ENCODE peak calls at places on chromosome X, in nine cellular contexts. One of them, this sample, is unnamed. For H3K27me3, the result is how much of the 10 kb centered on the place peaks cover.

GRCh38 chrX:74890676-74891430 is 34.4 kb downstream of the NEXMIF start:
- DNase-seq in Caco-2: no peak
- DNase-seq in sigmoid colon: no peak
- DNase-seq in dorsolateral prefrontal cortex: no peak
- DNase-seq in GM12878: peak
- DNase-seq in body of pancreas: no peak
- DNase-seq in uterus: no peak
- DNase-seq in esophagus squamous epithelium: no peak
- DNase-seq in IMR-90: no peak
- DNase-seq in this sample: no peak

GRCh38 chrX:114841051-114841450 is 176.4 kb downstream of the IL13RA2 start:
- DNase-seq in dorsolateral prefrontal cortex: no peak
- DNase-seq in sigmoid colon: no peak
- DNase-seq in body of pancreas: no peak
- DNase-seq in IMR-90: peak
- DNase-seq in Caco-2: no peak
- DNase-seq in uterus: no peak
- DNase-seq in esophagus squamous epithelium: no peak
- DNase-seq in GM12878: no peak
- DNase-seq in this sample: no peak

GRCh38 chrX:135697614-135698013 is 15.8 kb upstream of the CT45A1 start:
- DNase-seq in dorsolateral prefrontal cortex: no peak
- DNase-seq in esophagus squamous epithelium: no peak
- DNase-seq in Caco-2: no peak
- DNase-seq in uterus: no peak
- DNase-seq in sigmoid colon: no peak
- DNase-seq in body of pancreas: no peak
- DNase-seq in IMR-90: no peak
- DNase-seq in GM12878: no peak
- DNase-seq in this sample: no peak

GRCh38 chrX:39852496-39852895 is 245.3 kb downstream of the BCOR start:
- DNase-seq in Caco-2: no peak
- DNase-seq in GM12878: no peak
- DNase-seq in IMR-90: no peak
- DNase-seq in uterus: no peak
- DNase-seq in body of pancreas: no peak
- DNase-seq in dorsolateral prefrontal cortex: no peak
- DNase-seq in esophagus squamous epithelium: no peak
- DNase-seq in sigmoid colon: no peak
- DNase-seq in this sample: no peak

GRCh38 chrX:72306085-72306801 is 529 bp upstream of the CITED1 start:
- DNase-seq in Caco-2: no peak
- DNase-seq in IMR-90: no peak
- DNase-seq in sigmoid colon: no peak
- DNase-seq in esophagus squamous epithelium: no peak
- DNase-seq in dorsolateral prefrontal cortex: no peak
- DNase-seq in body of pancreas: peak
- DNase-seq in GM12878: no peak
- DNase-seq in uterus: no peak
- DNase-seq in this sample: peak

GRCh38 chrX:115941388-115941787 is 229.2 kb upstream of the AGTR2 start:
- DNase-seq in uterus: no peak
- DNase-seq in GM12878: no peak
- DNase-seq in body of pancreas: no peak
- DNase-seq in esophagus squamous epithelium: no peak
- DNase-seq in IMR-90: no peak
- DNase-seq in dorsolateral prefrontal cortex: no peak
- DNase-seq in sigmoid colon: no peak
- DNase-seq in Caco-2: no peak
- DNase-seq in this sample: no peak

GRCh38 chrX:44012484-44013096 is 39.4 kb upstream of the NDP start:
- DNase-seq in IMR-90: peak
- DNase-seq in esophagus squamous epithelium: no peak
- DNase-seq in uterus: no peak
- DNase-seq in body of pancreas: peak
- DNase-seq in dorsolateral prefrontal cortex: peak
- DNase-seq in Caco-2: no peak
- DNase-seq in sigmoid colon: peak
- DNase-seq in GM12878: no peak
- DNase-seq in this sample: no peak

GRCh38 chrX:1600406-1601050 is 9.1 kb downstream of the AKAP17A start:
- DNase-seq in Caco-2: no peak
- DNase-seq in sigmoid colon: no peak
- DNase-seq in esophagus squamous epithelium: no peak
- DNase-seq in GM12878: no peak
- DNase-seq in IMR-90: no peak
- DNase-seq in dorsolateral prefrontal cortex: no peak
- DNase-seq in body of pancreas: no peak
- DNase-seq in uterus: no peak
- DNase-seq in this sample: no peak

GRCh38 chrX:11470231-11470630 is 177.0 kb downstream of the AMELX start:
- DNase-seq in IMR-90: peak
- DNase-seq in GM12878: no peak
- DNase-seq in uterus: no peak
- DNase-seq in body of pancreas: no peak
- DNase-seq in sigmoid colon: no peak
- DNase-seq in esophagus squamous epithelium: no peak
- DNase-seq in dorsolateral prefrontal cortex: no peak
- DNase-seq in Caco-2: no peak
- DNase-seq in this sample: peak

GRCh38 chrX:23332888-23333821 is 1.5 kb upstream of the PTCHD1 start:
- DNase-seq in IMR-90: no peak
- DNase-seq in uterus: peak
- DNase-seq in sigmoid colon: no peak
- DNase-seq in Caco-2: no peak
- DNase-seq in body of pancreas: no peak
- DNase-seq in GM12878: no peak
- DNase-seq in esophagus squamous epithelium: no peak
- DNase-seq in dorsolateral prefrontal cortex: peak
- DNase-seq in this sample: peak
- H3K27me3 ChIP-seq in IMR-90: under half
- H3K27me3 ChIP-seq in uterus: under half
- H3K27me3 ChIP-seq in sigmoid colon: under half
- H3K27me3 ChIP-seq in Caco-2: under half
- H3K27me3 ChIP-seq in body of pancreas: under half
- H3K27me3 ChIP-seq in GM12878: under half
- H3K27me3 ChIP-seq in esophagus squamous epithelium: half or more
- H3K27me3 ChIP-seq in dorsolateral prefrontal cortex: under half
- H3K27me3 ChIP-seq in this sample: under half

DNA sequence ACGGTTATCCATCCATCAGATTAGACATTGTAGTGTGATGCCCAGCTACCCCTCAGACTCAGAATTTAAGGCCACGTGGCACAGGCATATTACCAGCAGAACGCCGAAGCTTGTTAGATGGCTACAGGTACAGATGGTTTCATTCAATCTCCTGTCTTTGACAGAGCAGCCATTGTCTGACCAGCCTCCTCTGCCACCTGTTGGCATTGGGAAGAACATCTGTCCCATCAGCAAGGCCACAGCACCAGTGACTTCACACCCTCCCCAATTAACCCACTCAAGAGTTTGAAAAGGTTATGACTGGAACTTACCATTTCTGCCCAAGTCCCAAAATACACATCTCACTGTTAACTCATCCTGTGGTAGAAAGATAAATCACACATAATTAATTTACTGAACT is 22.0 kb upstream of the PHKA2 start:
- DNase-seq in body of pancreas: no peak
- DNase-seq in esophagus squamous epithelium: no peak
- DNase-seq in sigmoid colon: no peak
- DNase-seq in GM12878: no peak
- DNase-seq in uterus: no peak
- DNase-seq in IMR-90: no peak
- DNase-seq in Caco-2: no peak
- DNase-seq in dorsolateral prefrontal cortex: no peak
- DNase-seq in this sample: no peak
- TF ChIP-seq CTCF in body of pancreas: no peak
- TF ChIP-seq CTCF in esophagus squamous epithelium: no peak
- TF ChIP-seq CTCF in sigmoid colon: no peak
- TF ChIP-seq CTCF in GM12878: peak
- TF ChIP-seq CTCF in uterus: no peak
- TF ChIP-seq CTCF in IMR-90: no peak
- TF ChIP-seq CTCF in Caco-2: peak
- TF ChIP-seq CTCF in dorsolateral prefrontal cortex: no peak
- TF ChIP-seq CTCF in this sample: no peak

DNA sequence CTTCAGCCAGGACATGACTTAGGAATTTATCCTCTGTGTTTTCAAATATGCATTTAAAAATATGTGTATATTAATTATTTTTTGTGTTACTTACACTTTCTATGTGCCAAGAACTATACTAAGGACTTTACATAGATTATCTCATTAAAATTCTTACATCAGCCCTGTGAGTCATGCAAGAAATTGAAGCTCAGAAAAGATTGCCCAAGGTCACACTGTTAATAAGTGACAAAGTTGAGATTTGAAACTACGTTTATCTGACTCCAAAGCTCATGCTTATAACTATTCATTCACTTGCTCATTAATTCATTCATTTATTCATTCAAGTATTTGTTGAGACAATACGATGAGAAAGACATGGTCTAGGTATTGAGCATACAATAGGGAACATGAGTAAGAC is 62.9 kb upstream of the CHRDL1 start:
- DNase-seq in body of pancreas: no peak
- DNase-seq in sigmoid colon: no peak
- DNase-seq in IMR-90: no peak
- DNase-seq in Caco-2: no peak
- DNase-seq in dorsolateral prefrontal cortex: no peak
- DNase-seq in GM12878: no peak
- DNase-seq in esophagus squamous epithelium: no peak
- DNase-seq in uterus: no peak
- DNase-seq in this sample: no peak
- H3K27me3 ChIP-seq in body of pancreas: under half
- H3K27me3 ChIP-seq in sigmoid colon: under half
- H3K27me3 ChIP-seq in IMR-90: under half
- H3K27me3 ChIP-seq in Caco-2: under half
- H3K27me3 ChIP-seq in dorsolateral prefrontal cortex: under half
- H3K27me3 ChIP-seq in GM12878: under half
- H3K27me3 ChIP-seq in esophagus squamous epithelium: under half
- H3K27me3 ChIP-seq in uterus: under half
- H3K27me3 ChIP-seq in this sample: under half

GRCh38 chrX:149630681-149631292 is 805 bp downstream of the TMEM185A start:
- DNase-seq in GM12878: no peak
- DNase-seq in uterus: no peak
- DNase-seq in esophagus squamous epithelium: no peak
- DNase-seq in body of pancreas: peak
- DNase-seq in IMR-90: peak
- DNase-seq in Caco-2: no peak
- DNase-seq in dorsolateral prefrontal cortex: no peak
- DNase-seq in sigmoid colon: no peak
- DNase-seq in this sample: no peak
- TF ChIP-seq CTCF in GM12878: no peak
- TF ChIP-seq CTCF in uterus: no peak
- TF ChIP-seq CTCF in esophagus squamous epithelium: no peak
- TF ChIP-seq CTCF in body of pancreas: no peak
- TF ChIP-seq CTCF in IMR-90: peak
- TF ChIP-seq CTCF in Caco-2: no peak
- TF ChIP-seq CTCF in dorsolateral prefrontal cortex: no peak
- TF ChIP-seq CTCF in sigmoid colon: no peak
- TF ChIP-seq CTCF in this sample: no peak

GRCh38 chrX:142054094-142054493 is 150.4 kb downstream of the MAGEC1 start:
- DNase-seq in GM12878: no peak
- DNase-seq in IMR-90: no peak
- DNase-seq in body of pancreas: no peak
- DNase-seq in Caco-2: no peak
- DNase-seq in dorsolateral prefrontal cortex: no peak
- DNase-seq in uterus: no peak
- DNase-seq in esophagus squamous epithelium: no peak
- DNase-seq in sigmoid colon: no peak
- DNase-seq in this sample: no peak

DNA sequence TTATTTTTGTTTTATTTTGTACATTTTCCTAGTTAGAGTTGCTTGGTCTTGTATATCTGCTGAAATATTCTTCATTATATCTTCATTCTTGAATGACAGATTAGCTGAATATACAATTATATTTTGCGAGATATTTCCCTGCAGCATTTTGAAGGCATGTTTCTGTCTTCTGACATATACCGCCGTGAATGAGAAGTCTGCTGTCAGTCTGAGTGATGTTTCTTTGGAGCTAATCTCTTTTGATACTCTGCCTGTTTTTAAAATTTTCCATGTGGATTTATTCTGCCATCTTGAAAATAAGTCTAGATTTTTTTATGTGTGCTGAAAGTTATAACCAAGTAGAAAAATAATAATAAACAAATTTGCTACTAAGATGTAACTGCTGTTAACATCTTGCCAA is 148.5 kb downstream of the MAGEC1 start:
- DNase-seq in esophagus squamous epithelium: no peak
- DNase-seq in Caco-2: no peak
- DNase-seq in sigmoid colon: no peak
- DNase-seq in GM12878: no peak
- DNase-seq in dorsolateral prefrontal cortex: no peak
- DNase-seq in uterus: no peak
- DNase-seq in IMR-90: no peak
- DNase-seq in body of pancreas: no peak
- DNase-seq in this sample: no peak
- H3K27me3 ChIP-seq in esophagus squamous epithelium: under half
- H3K27me3 ChIP-seq in Caco-2: under half
- H3K27me3 ChIP-seq in sigmoid colon: under half
- H3K27me3 ChIP-seq in GM12878: under half
- H3K27me3 ChIP-seq in dorsolateral prefrontal cortex: under half
- H3K27me3 ChIP-seq in uterus: under half
- H3K27me3 ChIP-seq in IMR-90: under half
- H3K27me3 ChIP-seq in body of pancreas: under half
- H3K27me3 ChIP-seq in this sample: under half

GRCh38 chrX:19990519-19991349 is at the start of gene BCLAF3:
- DNase-seq in uterus: peak
- DNase-seq in body of pancreas: peak
- DNase-seq in sigmoid colon: peak
- DNase-seq in dorsolateral prefrontal cortex: peak
- DNase-seq in GM12878: peak
- DNase-seq in esophagus squamous epithelium: peak
- DNase-seq in IMR-90: peak
- DNase-seq in Caco-2: peak
- DNase-seq in this sample: peak
- TF ChIP-seq CTCF in uterus: peak
- TF ChIP-seq CTCF in body of pancreas: peak
- TF ChIP-seq CTCF in sigmoid colon: peak
- TF ChIP-seq CTCF in dorsolateral prefrontal cortex: peak
- TF ChIP-seq CTCF in GM12878: peak
- TF ChIP-seq CTCF in esophagus squamous epithelium: peak
- TF ChIP-seq CTCF in IMR-90: peak
- TF ChIP-seq CTCF in Caco-2: peak
- TF ChIP-seq CTCF in this sample: peak

GRCh38 chrX:153814591-153815315 is 15.6 kb downstream of the PDZD4 start:
- DNase-seq in Caco-2: no peak
- DNase-seq in GM12878: no peak
- DNase-seq in sigmoid colon: no peak
- DNase-seq in body of pancreas: no peak
- DNase-seq in dorsolateral prefrontal cortex: no peak
- DNase-seq in uterus: no peak
- DNase-seq in esophagus squamous epithelium: no peak
- DNase-seq in IMR-90: no peak
- DNase-seq in this sample: no peak
- H3K27me3 ChIP-seq in Caco-2: under half
- H3K27me3 ChIP-seq in GM12878: under half
- H3K27me3 ChIP-seq in sigmoid colon: under half
- H3K27me3 ChIP-seq in body of pancreas: under half
- H3K27me3 ChIP-seq in dorsolateral prefrontal cortex: under half
- H3K27me3 ChIP-seq in uterus: under half
- H3K27me3 ChIP-seq in esophagus squamous epithelium: under half
- H3K27me3 ChIP-seq in IMR-90: under half
- H3K27me3 ChIP-seq in this sample: under half